ENCODE peak calls at places on chromosomes 13 and 19, in six cellular contexts. I is HepG2; H is mammary epithelial cell; A is CD8-positive, alpha-beta T cell; Z is neural progenitor cell; E is endodermal cell. Y is an unnamed sample. For H3K4me1, the result is how much of the 10 kb centered on the place peaks cover.

GRCh38 chr19:23203841-23204344 is 46.3 kb downstream of the ZNF724 start:
- DNase-seq in A (no peak), E (peak), I (no peak), H (no peak), Z (no peak), Y (no peak)

GRCh38 chr13:74040200-74040599 is 94.0 kb downstream of the KLF12 start:
- DNase-seq in E (peak), I (peak), Z (peak), A (peak), H (no peak), Y (peak)

GRCh38 chr19:24159707-24160106 is 72.7 kb downstream of the ZNF254 start:
- DNase-seq in A (no peak), Z (no peak), I (peak), H (peak), E (peak), Y (no peak)

GRCh38 chr13:110629735-110630134 is 14.4 kb downstream of the NAXD start:
- DNase-seq in H (no peak), I (no peak), A (peak), Z (no peak), E (peak), Y (no peak)

GRCh38 chr19:4694211-4694987 is 24.3 kb upstream of the MYDGF start:
- DNase-seq in I (no peak), A (no peak), E (no peak), Z (no peak), H (peak), Y (no peak)

GRCh38 chr13:51070005-51070649 is 40.9 kb downstream of the C13orf42 start:
- DNase-seq in I (peak), H (peak), A (peak), E (peak), Z (peak), Y (peak)

GRCh38 chr13:90532861-90533260 is 814.6 kb upstream of the MIR17HG start:
- DNase-seq in Z (no peak), I (no peak), E (no peak), H (no peak), A (no peak), Y (no peak)

GRCh38 chr13:82165396-82166174 is 1716.7 kb downstream of the SLITRK1 start:
- DNase-seq in E (no peak), I (no peak), H (no peak), Z (no peak), A (no peak), Y (no peak)

GRCh38 chr19:13033244-13033643 is 38.0 kb downstream of the NFIX start:
- DNase-seq in E (no peak), Z (no peak), A (no peak), H (no peak), I (no peak), Y (no peak)

GRCh38 chr13:40764587-40765403 is 6.2 kb downstream of the MRPS31 start:
- DNase-seq in I (no peak), A (peak), Z (no peak), H (peak), E (no peak), Y (no peak)

GRCh38 chr13:62014299-62014698 is 598.6 kb upstream of the PCDH20 start:
- DNase-seq in E (no peak), H (no peak), A (no peak), I (peak), Z (no peak), Y (no peak)

GRCh38 chr13:36887758-36888521 is 32.1 kb downstream of the SMAD9 start:
- DNase-seq in H (no peak), E (peak), A (no peak), I (no peak), Z (peak), Y (no peak)

GRCh38 chr13:48278806-48279205 is 24.7 kb upstream of the RB1 start:
- DNase-seq in A (no peak), H (no peak), Z (no peak), I (no peak), E (no peak), Y (no peak)

GRCh38 chr19:4575267-4575793 is 15.8 kb upstream of the SEMA6B start:
- DNase-seq in I (peak), A (no peak), E (peak), Z (peak), H (peak), Y (no peak)

GRCh38 chr13:24217601-24218281 is 57.2 kb downstream of the SPATA13 start:
- DNase-seq in I (peak), H (no peak), E (peak), A (no peak), Z (no peak), Y (no peak)

GRCh38 chr19:32206065-32206464 is 139.3 kb upstream of the ZNF507 start:
- DNase-seq in E (no peak), H (no peak), I (no peak), Z (no peak), A (no peak), Y (no peak)

GRCh38 chr13:73466561-73466960 is 407.8 kb downstream of the KLF5 start:
- DNase-seq in A (no peak), E (no peak), H (peak), Z (no peak), I (no peak), Y (no peak)

GRCh38 chr19:28482221-28482620 is 730.7 kb downstream of the UQCRFS1 start:
- DNase-seq in Z (no peak), E (peak), A (no peak), H (peak), I (no peak), Y (no peak)

GRCh38 chr19:47609885-47610545 is 1.1 kb downstream of the BICRA start:
- DNase-seq in H (peak), A (peak), E (peak), Z (peak), I (peak), Y (peak)

GRCh38 chr13:103852036-103852435 is 785.8 kb upstream of the SLC10A2 start:
- DNase-seq in H (no peak), E (no peak), Z (no peak), I (no peak), A (no peak), Y (no peak)

GRCh38 chr13:105272660-105273631 is 1262.5 kb downstream of the EFNB2 start:
- DNase-seq in H (no peak), A (no peak), I (no peak), E (no peak), Z (peak), Y (no peak)

GRCh38 chr13:30091691-30092090 is 215.7 kb downstream of the KATNAL1 start:
- DNase-seq in Z (no peak), A (no peak), I (no peak), H (no peak), E (no peak), Y (no peak)

GRCh38 chr19:956747-957451 is 27.2 kb upstream of the WDR18 start:
- DNase-seq in Z (peak), A (no peak), H (no peak), E (peak), I (no peak), Y (no peak)

GRCh38 chr19:7159105-7159933 is 89.8 kb downstream of the ZNF557 start:
- DNase-seq in Z (no peak), I (no peak), H (no peak), A (no peak), E (no peak), Y (no peak)

GRCh38 chr19:1266116-1266817 is 2.9 kb upstream of the CIRBP start:
- DNase-seq in Z (peak), H (peak), I (peak), A (peak), E (peak), Y (peak)

GRCh38 chr19:29372461-29372860 is 153.3 kb upstream of the VSTM2B start:
- DNase-seq in Z (no peak), I (no peak), A (no peak), H (no peak), E (peak), Y (no peak)

GRCh38 chr19:30909216-30909615 is 440.0 kb downstream of the TSHZ3 start:
- DNase-seq in I (no peak), Z (no peak), A (no peak), H (no peak), E (no peak), Y (no peak)

GRCh38 chr19:19538077-19538764 is at the start of gene CILP2:
- DNase-seq in A (peak), Z (peak), E (peak), H (no peak), I (no peak), Y (no peak)

GRCh38 chr13:85520445-85520844 is 278.8 kb downstream of the SLITRK6 start:
- DNase-seq in A (no peak), H (no peak), I (no peak), E (no peak), Z (no peak), Y (no peak)

GRCh38 chr13:35978607-35979316 is 152.4 kb downstream of the DCLK1 start:
- DNase-seq in Z (peak), E (peak), A (no peak), H (peak), I (peak), Y (no peak)

GRCh38 chr19:56441206-56441792 is 35.8 kb downstream of the ZNF667 start:
- DNase-seq in I (no peak), H (no peak), A (no peak), E (no peak), Z (no peak), Y (no peak)

GRCh38 chr13:73956101-73956500 is 178.1 kb downstream of the KLF12 start:
- DNase-seq in E (no peak), Z (no peak), I (no peak), H (no peak), A (no peak), Y (no peak)

GRCh38 chr13:81927347-81927746 is 1586.4 kb upstream of the SPRY2 start:
- DNase-seq in H (no peak), Z (peak), E (peak), I (peak), A (no peak), Y (no peak)

GRCh38 chr19:46786236-46787039 is 2.0 kb downstream of the SLC1A5 start:
- DNase-seq in E (peak), H (peak), Z (peak), I (peak), A (peak), Y (peak)

GRCh38 chr19:43482193-43482592 is 16.8 kb upstream of the LYPD3 start:
- DNase-seq in A (no peak), H (no peak), Z (no peak), I (no peak), E (no peak), Y (no peak)

GRCh38 chr13:46492946-46493345 is 60.0 kb upstream of the LRCH1 start:
- DNase-seq in A (peak), I (peak), Z (peak), E (no peak), H (peak), Y (no peak)

GRCh38 chr19:58300620-58301019 is 4.6 kb upstream of the ERVK3-1 start:
- DNase-seq in H (no peak), E (no peak), I (no peak), Z (no peak), A (no peak), Y (peak)

GRCh38 chr19:13986348-13986904 is 19.7 kb downstream of the RFX1 start:
- DNase-seq in Z (peak), E (peak), I (no peak), H (no peak), A (peak), Y (peak)

GRCh38 chr19:44657211-44657921 is 13.7 kb downstream of the PVR start:
- DNase-seq in I (peak), A (peak), Z (peak), H (no peak), E (peak), Y (peak)

GRCh38 chr19:51124729-51125128 is at the start of gene SIGLEC9:
- DNase-seq in E (no peak), Z (no peak), I (no peak), A (no peak), H (no peak), Y (no peak)
- H3K4me1 ChIP-seq in E (under half), Z (under half), I (under half), A (half or more), H (under half), Y (under half)

GRCh38 chr13:113879017-113879416 is 15.1 kb upstream of the GAS6 start:
- DNase-seq in Z (peak), H (no peak), E (peak), I (no peak), A (no peak), Y (no peak)
- H3K4me1 ChIP-seq in Z (under half), H (under half), E (under half), I (under half), A (under half), Y (under half)

GRCh38 chr19:40411958-40412499 is 1.1 kb downstream of the PRX start:
- DNase-seq in E (peak), A (no peak), I (no peak), Z (no peak), H (no peak), Y (no peak)
- H3K4me1 ChIP-seq in E (under half), A (under half), I (half or more), Z (under half), H (under half), Y (under half)

GRCh38 chr13:80336335-80336734 is 4.6 kb downstream of the SPRY2 start:
- DNase-seq in H (peak), I (no peak), E (no peak), Z (no peak), A (no peak), Y (no peak)
- H3K4me1 ChIP-seq in H (under half), I (under half), E (under half), Z (under half), A (under half), Y (under half)

GRCh38 chr19:3362217-3362907 is 4.0 kb upstream of the NFIC start:
- DNase-seq in E (no peak), A (no peak), I (no peak), H (no peak), Z (no peak), Y (no peak)
- H3K4me1 ChIP-seq in E (under half), A (under half), I (under half), H (under half), Z (under half), Y (under half)

GRCh38 chr19:15287496-15287895 is 44.8 kb downstream of the BRD4 start:
- DNase-seq in A (no peak), I (no peak), E (no peak), Z (no peak), H (no peak), Y (no peak)
- H3K4me1 ChIP-seq in A (half or more), I (half or more), E (under half), Z (under half), H (half or more), Y (under half)

DNA sequence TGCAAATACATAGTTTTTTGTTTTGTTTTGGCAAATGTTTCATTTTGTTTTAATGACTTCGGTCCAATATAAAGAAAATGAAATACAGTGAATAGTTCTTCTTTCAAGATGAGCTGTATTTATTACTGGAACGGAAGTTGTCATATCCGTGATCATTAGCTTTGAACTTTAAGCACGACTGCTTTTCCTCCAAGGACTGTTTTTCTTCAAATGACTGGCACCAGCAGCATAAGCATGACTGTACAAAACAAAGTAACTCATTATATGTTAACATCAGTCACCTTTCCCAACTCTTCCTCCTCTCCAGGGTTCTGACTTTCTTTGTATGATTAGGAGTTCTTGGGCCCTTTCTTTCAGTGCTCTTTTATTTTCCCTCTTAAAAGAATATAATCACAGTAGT is 20.5 kb downstream of the EDNRB start:
- DNase-seq in H (no peak), I (no peak), A (no peak), Z (no peak), E (no peak), Y (no peak)
- H3K4me1 ChIP-seq in H (under half), I (under half), A (under half), Z (under half), E (under half), Y (under half)

DNA sequence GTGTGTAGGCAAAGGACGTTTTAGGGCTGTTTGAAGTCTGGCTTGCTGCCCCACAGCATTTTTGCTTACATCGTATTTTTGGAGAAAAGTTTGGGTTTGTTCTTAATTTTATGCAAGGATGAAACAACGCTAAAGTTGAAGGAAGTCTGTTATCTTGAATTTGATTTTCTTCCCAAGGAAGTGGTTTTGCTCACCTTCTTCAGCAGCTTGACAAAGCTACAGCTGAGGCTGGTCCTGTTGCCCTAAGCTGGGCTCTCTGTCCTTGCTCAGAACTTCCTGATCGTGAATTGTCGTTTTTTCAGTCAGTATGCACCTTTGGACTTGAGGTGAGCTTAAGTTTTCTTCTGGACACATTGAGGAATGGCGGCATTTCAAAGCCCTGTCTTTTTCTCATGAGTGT is 62.1 kb upstream of the GSX1 start:
- DNase-seq in A (no peak), I (no peak), Z (no peak), H (no peak), E (no peak), Y (no peak)
- H3K4me1 ChIP-seq in A (under half), I (under half), Z (under half), H (under half), E (under half), Y (under half)

DNA sequence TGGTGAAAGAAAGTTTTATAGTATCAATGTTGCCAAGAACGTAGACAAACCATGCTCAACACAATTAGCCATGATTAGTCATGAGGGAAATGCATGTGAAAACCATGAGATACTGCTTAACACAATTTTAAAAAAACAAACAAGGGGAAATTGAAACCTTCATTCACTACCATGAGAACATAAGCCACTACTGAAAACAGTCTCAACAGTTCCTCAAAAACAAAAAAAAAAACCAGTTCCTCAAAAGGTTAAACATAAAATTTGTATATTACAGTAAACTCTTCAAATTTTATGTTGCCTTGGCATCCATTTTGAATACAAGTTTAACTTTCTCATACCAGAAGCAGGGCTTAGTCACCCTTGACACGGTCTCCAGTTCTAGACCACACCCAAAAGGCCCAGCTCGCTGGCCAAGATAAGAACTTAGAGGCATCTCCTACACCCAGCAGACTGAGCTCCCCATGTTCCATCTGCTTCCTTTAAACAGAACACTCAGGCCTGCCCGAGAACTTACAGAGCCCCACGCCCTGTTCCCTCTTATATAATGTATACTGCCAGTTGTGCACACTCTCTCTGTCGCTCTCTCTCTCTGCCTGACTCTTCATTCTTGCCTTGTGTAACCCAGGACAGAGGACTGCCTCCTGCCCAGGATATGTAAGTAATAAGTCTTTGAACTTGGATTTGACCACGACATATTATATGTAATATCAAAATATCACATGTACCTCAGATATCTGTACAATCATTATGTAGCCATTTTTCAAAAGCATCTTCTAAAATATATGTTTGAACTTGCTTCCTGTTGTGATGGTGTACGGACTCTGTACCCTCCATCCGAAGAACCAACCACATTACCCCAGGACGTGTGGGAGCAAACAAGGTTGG is 67.4 kb downstream of the STK24 start:
- DNase-seq in E (no peak), I (peak), Z (no peak), H (peak), A (peak), Y (peak)
- H3K4me1 ChIP-seq in E (under half), I (half or more), Z (under half), H (under half), A (under half), Y (under half)

GRCh38 chr13:76009491-76009890 is 373.4 kb downstream of the LMO7 start:
- DNase-seq in E (no peak), I (no peak), A (no peak), H (peak), Z (no peak), Y (no peak)
- H3K4me1 ChIP-seq in E (under half), I (under half), A (under half), H (under half), Z (under half), Y (under half)

Y was measured in Peyer's patch.